ENCODE peak calls at places on chromosome 10, in six cellular contexts. U is COR-L47, S is iris pigment epithelial cell, K is NCI-H1105, F is fibroblast of lung, N is cardiac fibroblast. G is an unnamed sample.

GRCh38 chr10:132279873-132280645 is 27.7 kb downstream of the STK32C start:
- DNase-seq in U (no peak), S (no peak), K (no peak), F (no peak), N (no peak), G (no peak)

GRCh38 chr10:62239994-62240393 is 28.6 kb downstream of the RTKN2 start:
- DNase-seq in U (no peak), S (peak; percentile 11), K (no peak), F (no peak), N (peak; percentile 42), G (no peak)

GRCh38 chr10:119444866-119445265 is 97.7 kb downstream of the RGS10 start:
- DNase-seq in U (no peak), S (no peak), K (no peak), F (no peak), N (no peak), G (no peak)

GRCh38 chr10:33001908-33002492 is 44.0 kb upstream of the ITGB1 start:
- DNase-seq in U (no peak), S (no peak), K (no peak), F (no peak), N (peak; percentile 55), G (no peak)

GRCh38 chr10:110208614-110209398 is 1.4 kb downstream of the MXI1 start:
- DNase-seq in U (no peak), S (peak; percentile 56), K (no peak), F (peak; percentile 27), N (peak; percentile 39), G (peak; percentile 60)

GRCh38 chr10:64394744-64395143 is 873.5 kb downstream of the REEP3 start:
- DNase-seq in U (no peak), S (peak; percentile 10), K (no peak), F (peak; percentile 83), N (peak; percentile 67), G (no peak)

GRCh38 chr10:93383562-93383981 is 98.6 kb downstream of the MYOF start:
- DNase-seq in U (no peak), S (peak; percentile 91), K (no peak), F (peak; percentile 98), N (peak; percentile 96), G (no peak)

GRCh38 chr10:13920465-13920864 is 333.7 kb downstream of the PRPF18 start:
- DNase-seq in U (no peak), S (no peak), K (no peak), F (no peak), N (no peak), G (no peak)

GRCh38 chr10:104791471-104791870 is 150.4 kb downstream of the SORCS3 start:
- DNase-seq in U (no peak), S (no peak), K (no peak), F (no peak), N (no peak), G (no peak)

GRCh38 chr10:16316733-16317132 is 120.1 kb upstream of the PTER start:
- DNase-seq in U (no peak), S (no peak), K (no peak), F (no peak), N (no peak), G (no peak)

GRCh38 chr10:86387221-86387794 is 20.7 kb upstream of the GRID1 start:
- DNase-seq in U (no peak), S (no peak), K (no peak), F (no peak), N (no peak), G (no peak)

GRCh38 chr10:34916368-34916767 is 101.3 kb upstream of the PARD3 start:
- DNase-seq in U (no peak), S (peak; percentile 93), K (no peak), F (peak; percentile 94), N (peak; percentile 73), G (no peak)

GRCh38 chr10:114301177-114301576 is 62.1 kb downstream of the VWA2 start:
- DNase-seq in U (no peak), S (no peak), K (no peak), F (no peak), N (no peak), G (no peak)

GRCh38 chr10:100348389-100348927 is 1.4 kb downstream of the SCD start:
- DNase-seq in U (no peak), S (no peak), K (no peak), F (no peak), N (no peak), G (no peak)

GRCh38 chr10:95445837-95446347 is 115.3 kb downstream of the SORBS1 start:
- DNase-seq in U (peak; percentile 5), S (peak; percentile 59), K (no peak), F (peak; percentile 85), N (peak; percentile 84), G (peak; percentile 12)

GRCh38 chr10:35643151-35643975 is 1.3 kb upstream of the FZD8 start:
- DNase-seq in U (peak; percentile 82), S (peak; percentile 45), K (no peak), F (peak; percentile 59), N (peak; percentile 66), G (peak; percentile 49)

GRCh38 chr10:10605551-10606081 is 412.1 kb upstream of the CELF2 start:
- DNase-seq in U (no peak), S (peak; percentile 96), K (no peak), F (peak; percentile 88), N (peak; percentile 98), G (no peak)

GRCh38 chr10:89556590-89556989 is 21.2 kb upstream of the SLC16A12 start:
- DNase-seq in U (no peak), S (peak; percentile 78), K (no peak), F (peak; percentile 32), N (peak; percentile 82), G (no peak)

GRCh38 chr10:132397036-132397541 is at the start of gene PWWP2B:
- DNase-seq in U (no peak), S (no peak), K (no peak), F (peak; percentile 20), N (no peak), G (no peak)

GRCh38 chr10:15321431-15322321 is 49.4 kb downstream of the FAM171A1 start:
- DNase-seq in U (no peak), S (peak; percentile 56), K (no peak), F (peak; percentile 63), N (peak; percentile 38), G (no peak)

GRCh38 chr10:28300027-28300426 is 2.8 kb downstream of the MPP7 start:
- DNase-seq in U (no peak), S (peak; percentile 3), K (no peak), F (no peak), N (no peak), G (no peak)

GRCh38 chr10:113425596-113425995 is 127.3 kb upstream of the HABP2 start:
- DNase-seq in U (peak; percentile 10), S (peak; percentile 15), K (peak; percentile 68), F (no peak), N (peak; percentile 17), G (no peak)

G was measured in stimulated activated effector memory CD8-positive, alpha-beta T cell treated with anti-CD3 and anti-CD28 coated beads, Interleukin-12 subunit alpha, Interleukin-12 subunit beta, amount 100 ng/mL, for 72 hours.